ENCODE peak calls at places on chromosomes 11 and 22, in nine cellular contexts. B is naive thymus-derived CD4-positive, alpha-beta T cell; L is psoas muscle; F is PC-9; V is K562; G is hepatocyte; S is upper lobe of right lung; H is CD8-positive, alpha-beta memory T cell; J is heart left ventricle. X is an unnamed sample. For H3K4me1, the result is how much of the 10 kb centered on the place peaks cover.

GRCh38 chr11:91435694-91436375 is 788.8 kb upstream of the FAT3 start:
- DNase-seq in V (no peak), S (no peak), J (no peak), H (no peak), L (no peak), G (peak), B (no peak), F (no peak), X (no peak)

GRCh38 chr11:73344191-73344607 is 32.0 kb upstream of the RELT start:
- DNase-seq in B (no peak), H (no peak), V (no peak), J (peak), S (no peak), L (no peak), F (no peak), G (no peak), X (no peak)

GRCh38 chr11:128669491-128669890 is 24.4 kb upstream of the FLI1 start:
- DNase-seq in V (no peak), F (no peak), H (no peak), J (no peak), B (no peak), G (no peak), S (no peak), L (no peak), X (no peak)

GRCh38 chr11:126359431-126360048 is 4.1 kb downstream of the ST3GAL4 start:
- DNase-seq in J (peak), V (no peak), L (peak), S (peak), B (no peak), H (no peak), G (peak), F (no peak), X (no peak)

GRCh38 chr11:35932121-35932520 is 11.7 kb upstream of the LDLRAD3 start:
- DNase-seq in S (no peak), G (no peak), F (no peak), L (no peak), B (no peak), V (no peak), H (no peak), J (no peak), X (no peak)

GRCh38 chr11:15793032-15793996 is 563.0 kb downstream of the SOX6 start:
- DNase-seq in J (no peak), S (no peak), L (no peak), V (no peak), H (no peak), B (no peak), G (no peak), F (no peak), X (peak)

GRCh38 chr11:74004694-74005615 is 3.9 kb downstream of the UCP3 start:
- DNase-seq in L (no peak), F (no peak), G (no peak), B (peak), H (peak), S (no peak), V (peak), J (no peak), X (no peak)

GRCh38 chr11:28026634-28027290 is 81.2 kb downstream of the KIF18A start:
- DNase-seq in H (no peak), F (no peak), S (no peak), L (no peak), G (no peak), V (no peak), J (no peak), B (no peak), X (no peak)

GRCh38 chr11:40188848-40189247 is 1270.6 kb downstream of the LRRC4C start:
- DNase-seq in G (peak), L (no peak), H (no peak), J (no peak), S (no peak), B (no peak), V (no peak), F (no peak), X (no peak)

GRCh38 chr11:2828585-2829330 is 56.8 kb downstream of the CDKN1C start:
- DNase-seq in F (no peak), L (peak), H (no peak), B (no peak), G (no peak), V (no peak), J (peak), S (no peak), X (no peak)

GRCh38 chr22:30439226-30439625 is 13.7 kb downstream of the MTFP1 start:
- DNase-seq in F (peak), J (no peak), V (no peak), S (no peak), H (no peak), B (no peak), G (no peak), L (no peak), X (no peak)

GRCh38 chr11:15622231-15622890 is 507.6 kb downstream of the INSC start:
- DNase-seq in J (no peak), S (no peak), F (no peak), B (no peak), V (no peak), G (no peak), L (no peak), H (no peak), X (no peak)

DNA sequence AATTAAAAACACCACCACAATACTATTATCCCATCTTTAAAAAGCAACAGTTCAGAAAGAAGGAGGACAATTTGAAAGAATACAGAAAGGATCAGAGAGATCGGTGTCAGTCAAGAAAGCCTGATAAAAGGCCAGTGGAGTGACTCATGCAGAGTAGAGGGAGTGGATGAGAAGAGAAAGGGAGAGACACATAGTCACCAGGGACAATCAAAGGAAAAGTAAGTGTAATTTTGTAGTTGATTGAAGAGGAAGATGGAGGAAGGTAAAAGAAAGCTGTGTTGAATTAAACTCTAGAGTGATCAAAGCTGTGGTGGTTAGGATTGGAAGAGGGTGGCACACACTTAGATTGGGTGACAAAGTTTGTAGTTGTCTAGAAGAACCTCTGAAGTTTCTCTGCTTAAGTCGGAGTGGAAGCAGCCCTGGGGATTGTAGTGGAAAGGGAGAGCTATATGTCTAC is 14.1 kb downstream of the SPECC1L start:
- DNase-seq in H (no peak), V (peak), B (no peak), J (no peak), L (no peak), F (no peak), S (no peak), G (no peak), X (peak)
- H3K27ac ChIP-seq in H (no peak), V (peak), B (no peak), J (peak), L (no peak), F (no peak), S (peak), G (peak), X (no peak)

GRCh38 chr11:1500466-1501420 is 14.2 kb upstream of the MOB2 start:
- DNase-seq in F (no peak), V (no peak), B (no peak), J (no peak), L (peak), H (no peak), S (peak), G (no peak), X (no peak)

GRCh38 chr11:1502168-1502955 is 15.8 kb upstream of the MOB2 start:
- DNase-seq in S (no peak), V (no peak), H (no peak), J (no peak), L (peak), G (no peak), B (no peak), F (no peak), X (no peak)

GRCh38 chr11:1499899-1500298 is 13.3 kb upstream of the MOB2 start:
- DNase-seq in F (no peak), S (peak), B (no peak), V (no peak), H (no peak), L (peak), J (no peak), G (no peak), X (no peak)

GRCh38 chr11:1502971-1503707 is 16.6 kb upstream of the MOB2 start:
- DNase-seq in J (peak), L (peak), G (peak), B (no peak), F (no peak), V (no peak), S (no peak), H (no peak), X (no peak)

GRCh38 chr11:1501421-1502167 is 15.0 kb upstream of the MOB2 start:
- DNase-seq in L (peak), H (no peak), S (no peak), V (no peak), J (peak), B (no peak), F (no peak), G (no peak), X (no peak)
- H3K4me1 ChIP-seq in L (half or more), H (under half), S (under half), V (under half), J (under half), B (under half), F (under half), G (under half), X (under half)

DNA sequence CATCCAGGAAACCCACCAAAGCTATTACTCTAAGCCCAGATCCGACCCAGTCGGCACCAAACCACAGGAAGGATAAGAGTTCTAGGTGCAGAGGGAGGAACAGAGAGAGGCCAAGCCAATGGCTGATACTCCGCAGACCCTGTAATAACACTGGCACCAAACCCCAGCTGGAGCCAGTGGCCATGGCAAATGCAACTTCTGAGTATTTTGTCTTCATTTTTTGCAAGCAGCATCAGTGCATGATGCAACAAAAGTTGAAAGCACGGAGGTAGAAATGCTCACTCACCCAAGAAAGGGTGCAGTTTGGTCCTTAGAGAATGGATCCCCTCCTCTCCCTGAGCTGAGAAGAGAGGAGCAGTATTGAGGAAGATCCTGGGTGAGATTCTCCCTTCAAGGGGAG is 2.8 kb downstream of the TMEM121B start:
- DNase-seq in B (no peak), V (no peak), H (no peak), L (no peak), F (no peak), G (no peak), S (no peak), J (no peak), X (no peak)
- H3K27ac ChIP-seq in B (no peak), V (no peak), H (no peak), L (no peak), F (no peak), G (no peak), S (no peak), J (no peak), X (no peak)

GRCh38 chr22:46671824-46672432 is 51.7 kb downstream of the GRAMD4 start:
- DNase-seq in L (no peak), B (no peak), S (no peak), G (peak), J (no peak), F (no peak), H (no peak), V (no peak), X (no peak)
- H3K4me1 ChIP-seq in L (under half), B (under half), S (under half), G (under half), J (under half), F (under half), H (under half), V (under half), X (under half)

DNA sequence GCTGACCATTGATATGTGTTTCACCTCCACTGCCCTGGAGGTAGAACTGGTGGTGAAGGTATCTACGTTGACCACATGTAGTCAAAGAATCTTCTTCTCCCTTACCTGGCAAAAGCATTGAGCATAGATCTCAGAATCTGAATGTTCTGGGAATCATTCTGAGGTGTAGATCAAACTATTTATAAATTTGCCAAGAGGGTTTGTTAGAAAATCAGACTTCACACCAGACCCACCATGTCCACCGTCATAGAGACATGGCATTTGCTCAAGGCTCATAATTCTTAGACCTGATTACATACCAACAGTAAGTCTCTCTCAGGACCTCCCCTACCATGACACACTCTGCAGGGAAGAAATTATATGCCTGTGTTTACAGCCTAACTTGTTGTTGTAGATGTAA is at the start of gene OR8B2:
- DNase-seq in S (no peak), L (no peak), H (no peak), V (no peak), B (no peak), G (no peak), J (no peak), F (no peak), X (no peak)
- H3K27ac ChIP-seq in S (no peak), L (no peak), H (no peak), V (no peak), B (no peak), G (no peak), J (no peak), F (no peak), X (no peak)

X was measured in foreskin keratinocyte.